ENCODE peak calls at places on chromosome 20, in six cellular contexts. W is progenitor cell of endocrine pancreas, U is H9, C is AG04450, D is sigmoid colon, T is psoas muscle. V is an unnamed sample.

GRCh38 chr20:3390759-3391500 is 16.5 kb downstream of the DNAAF9 start:
- DNase-seq in C (no peak), T (no peak), W (no peak), U (no peak), D (no peak), V (no peak)

GRCh38 chr20:49899551-49900383 is 15.6 kb downstream of the SPATA2 start:
- DNase-seq in D (peak), W (no peak), U (no peak), C (no peak), T (no peak), V (no peak)

GRCh38 chr20:36010745-36011326 is 42.4 kb downstream of the CNBD2 start:
- DNase-seq in C (no peak), U (no peak), D (no peak), T (no peak), W (no peak), V (no peak)

GRCh38 chr20:31652917-31653385 is 15.2 kb downstream of the COX4I2 start:
- DNase-seq in C (no peak), T (no peak), U (no peak), W (no peak), D (no peak), V (peak)

GRCh38 chr20:16785221-16785620 is 37.1 kb downstream of the OTOR start:
- DNase-seq in T (no peak), U (no peak), W (no peak), C (no peak), D (no peak), V (no peak)

GRCh38 chr20:56722042-56722441 is 92.9 kb downstream of the TFAP2C start:
- DNase-seq in U (no peak), D (no peak), T (peak), C (no peak), W (no peak), V (no peak)

GRCh38 chr20:7967199-7967844 is 27.1 kb upstream of the HAO1 start:
- DNase-seq in C (no peak), U (no peak), T (no peak), D (no peak), W (no peak), V (peak)

GRCh38 chr20:44083220-44083933 is 103.6 kb downstream of the JPH2 start:
- DNase-seq in W (no peak), C (no peak), U (no peak), T (peak), D (no peak), V (peak)

GRCh38 chr20:6045566-6045965 is 8.3 kb downstream of the LRRN4 start:
- DNase-seq in D (no peak), W (no peak), T (no peak), C (peak), U (no peak), V (no peak)

GRCh38 chr20:13990465-13990864 is at the start of gene SEL1L2:
- DNase-seq in U (peak), D (no peak), C (no peak), T (no peak), W (no peak), V (no peak)

GRCh38 chr20:9958693-9959092 is 76.1 kb upstream of the ANKEF1 start:
- DNase-seq in U (no peak), C (no peak), T (no peak), D (no peak), W (no peak), V (no peak)
- TF ChIP-seq CTCF in U (no peak), C (no peak), T (no peak), D (no peak), W (no peak), V (no peak)

GRCh38 chr20:20664795-20665194 is 47.6 kb downstream of the RALGAPA2 start:
- DNase-seq in U (no peak), C (no peak), T (no peak), W (no peak), D (no peak), V (peak)
- TF ChIP-seq CTCF in U (peak), C (no peak), T (peak), W (peak), D (no peak), V (peak)

GRCh38 chr20:62921119-62921687 is 5.1 kb downstream of the DIDO1 start:
- DNase-seq in U (peak), T (no peak), W (no peak), C (no peak), D (no peak), V (peak)
- TF ChIP-seq CTCF in U (peak), T (peak), W (peak), C (peak), D (peak), V (peak)

GRCh38 chr20:51388227-51388626 is 154.3 kb downstream of the NFATC2 start:
- DNase-seq in T (no peak), U (no peak), W (no peak), C (no peak), D (no peak), V (peak)
- TF ChIP-seq CTCF in T (no peak), U (no peak), W (no peak), C (no peak), D (no peak), V (no peak)

GRCh38 chr20:58871533-58872102 is 19.1 kb downstream of the GNAS start:
- DNase-seq in U (no peak), T (no peak), C (no peak), D (no peak), W (no peak), V (no peak)

GRCh38 chr20:58867211-58867610 is 14.7 kb downstream of the GNAS start:
- DNase-seq in D (no peak), C (no peak), U (no peak), T (no peak), W (no peak), V (peak)

GRCh38 chr20:58869662-58870227 is 17.2 kb downstream of the GNAS start:
- DNase-seq in T (no peak), C (no peak), W (no peak), D (no peak), U (no peak), V (no peak)

GRCh38 chr20:58870293-58871014 is 17.9 kb downstream of the GNAS start:
- DNase-seq in C (no peak), T (peak), W (peak), U (peak), D (peak), V (peak)

GRCh38 chr20:58868795-58869194 is 16.3 kb downstream of the GNAS start:
- DNase-seq in T (no peak), U (peak), D (no peak), C (no peak), W (no peak), V (no peak)
- TF ChIP-seq CTCF in T (peak), U (peak), D (no peak), C (peak), W (peak), V (no peak)

GRCh38 chr20:10559266-10559665 is 114.5 kb downstream of the JAG1 start:
- DNase-seq in C (no peak), T (no peak), U (no peak), W (no peak), D (no peak), V (no peak)

GRCh38 chr20:10560681-10561080 is 113.1 kb downstream of the JAG1 start:
- DNase-seq in W (no peak), U (no peak), T (no peak), D (no peak), C (no peak), V (no peak)

GRCh38 chr20:10556519-10557083 is 117.2 kb downstream of the JAG1 start:
- DNase-seq in T (no peak), D (no peak), W (no peak), C (no peak), U (no peak), V (no peak)

GRCh38 chr20:10557685-10558084 is 116.1 kb downstream of the JAG1 start:
- DNase-seq in D (no peak), U (peak), W (no peak), C (no peak), T (no peak), V (peak)

GRCh38 chr20:10558635-10559187 is 115.1 kb downstream of the JAG1 start:
- DNase-seq in C (peak), T (no peak), U (no peak), D (no peak), W (no peak), V (peak)
- TF ChIP-seq CTCF in C (peak), T (no peak), U (no peak), D (no peak), W (no peak), V (no peak)

GRCh38 chr20:58239216-58239615 is 10.8 kb upstream of the ANKRD60 start:
- DNase-seq in D (no peak), T (no peak), W (no peak), C (no peak), U (no peak), V (no peak)

GRCh38 chr20:58238490-58238889 is 10.0 kb upstream of the ANKRD60 start:
- DNase-seq in T (no peak), C (no peak), U (no peak), W (no peak), D (no peak), V (no peak)

GRCh38 chr20:58236612-58237317 is 8.3 kb upstream of the ANKRD60 start:
- DNase-seq in T (peak), D (peak), U (peak), C (no peak), W (peak), V (peak)

GRCh38 chr20:58235010-58235409 is 6.6 kb upstream of the ANKRD60 start:
- DNase-seq in D (no peak), C (no peak), U (no peak), T (no peak), W (no peak), V (no peak)

DNA sequence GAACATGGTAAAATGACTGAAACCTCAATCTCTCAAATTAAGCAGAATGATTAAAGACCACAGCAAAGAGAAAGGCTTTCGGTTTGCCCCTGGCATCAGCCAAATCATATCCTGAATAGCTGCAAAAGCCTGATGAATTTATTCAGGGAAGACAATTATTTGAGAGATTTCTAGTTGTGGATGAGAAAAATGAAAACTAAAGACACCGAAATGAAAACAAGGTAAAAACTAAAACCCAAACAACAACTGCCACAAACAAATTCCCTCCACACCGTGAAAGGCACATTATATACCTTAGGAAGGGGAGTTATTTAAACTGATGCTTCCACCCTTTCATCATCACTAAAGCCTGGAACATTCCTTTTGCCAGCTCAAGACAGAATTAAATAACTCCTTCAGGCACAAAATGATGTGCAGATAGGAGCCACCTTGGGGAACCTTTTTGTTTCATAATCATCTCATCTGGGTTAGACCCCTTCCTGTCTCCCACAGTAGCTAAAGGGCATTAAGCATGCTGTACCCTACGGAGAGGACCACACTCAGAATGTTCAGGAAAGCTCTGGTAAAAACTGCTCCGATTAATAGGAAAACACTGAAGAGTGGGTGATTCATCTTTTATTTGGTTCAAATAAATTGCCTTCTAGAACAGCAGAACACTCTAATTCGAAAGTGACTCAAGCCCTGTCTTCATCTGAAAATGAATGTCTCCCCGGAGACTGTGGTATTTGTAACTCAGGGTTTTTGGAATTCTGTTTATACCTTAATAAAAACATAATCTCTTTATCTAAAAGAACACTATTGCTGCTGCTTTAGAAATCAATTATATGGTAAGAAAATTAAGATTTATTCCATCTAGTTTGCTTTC is 9.1 kb upstream of the ANKRD60 start:
- DNase-seq in T (no peak), C (no peak), U (no peak), D (no peak), W (no peak), V (no peak)
- TF ChIP-seq CTCF in T (no peak), C (no peak), U (no peak), D (no peak), W (no peak), V (no peak)